ENCODE peak calls at places on chromosomes 6 and 20, in four cellular contexts. R, D, W and Z are unnamed samples.

GRCh38 chr6:136922680-136922996 is 537 bp downstream of the SLC35D3 start:
- DNase-seq in R (no peak), D (no peak), W (no peak), Z (peak)

GRCh38 chr20:5171074-5171789 is 44.4 kb downstream of the CDS2 start:
- DNase-seq in R (no peak), D (peak), W (no peak), Z (no peak)

GRCh38 chr6:11833626-11834592 is 55.3 kb upstream of the ADTRP start:
- DNase-seq in R (no peak), D (no peak), W (no peak), Z (peak)

GRCh38 chr6:37579444-37580067 is 79.9 kb upstream of the CCDC167 start:
- DNase-seq in R (no peak), D (no peak), W (no peak), Z (no peak)

GRCh38 chr20:25056601-25057233 is 1.2 kb downstream of the ACSS1 start:
- DNase-seq in R (no peak), D (no peak), W (peak), Z (no peak)

GRCh38 chr20:15673206-15673605 is 900.0 kb downstream of the KIF16B start:
- DNase-seq in R (no peak), D (no peak), W (no peak), Z (no peak)

GRCh38 chr20:22333885-22334545 is 250.4 kb downstream of the FOXA2 start:
- DNase-seq in R (peak), D (peak), W (no peak), Z (peak)

GRCh38 chr6:169950558-169950957 is 199.1 kb downstream of the ERMARD start:
- DNase-seq in R (no peak), D (no peak), W (no peak), Z (no peak)

GRCh38 chr20:17223553-17223952 is 3.3 kb upstream of the PCSK2 start:
- DNase-seq in R (no peak), D (no peak), W (no peak), Z (no peak)

GRCh38 chr6:87393026-87393622 is 14.6 kb upstream of the CFAP206 start:
- DNase-seq in R (no peak), D (no peak), W (no peak), Z (peak)

GRCh38 chr20:1293641-1294379 is 27.7 kb downstream of the SNPH start:
- DNase-seq in R (no peak), D (no peak), W (peak), Z (no peak)

GRCh38 chr6:12314751-12315150 is 24.6 kb downstream of the EDN1 start:
- DNase-seq in R (no peak), D (no peak), W (no peak), Z (no peak)

GRCh38 chr20:42483694-42484303 is 705.9 kb downstream of the PTPRT start:
- DNase-seq in R (no peak), D (peak), W (no peak), Z (no peak)

GRCh38 chr6:44043036-44043478 is 84.2 kb downstream of the MRPL14 start:
- DNase-seq in R (no peak), D (no peak), W (peak), Z (no peak)

GRCh38 chr20:17648782-17649730 is 33.0 kb downstream of the RRBP1 start:
- DNase-seq in R (no peak), D (no peak), W (peak), Z (peak)

GRCh38 chr20:44811150-44811685 is 872 bp upstream of the RIMS4 start:
- DNase-seq in R (no peak), D (no peak), W (no peak), Z (no peak)

GRCh38 chr20:35831029-35831428 is 59.2 kb downstream of the PHF20 start:
- DNase-seq in R (no peak), D (no peak), W (no peak), Z (no peak)

GRCh38 chr6:136334465-136334846 is 44.8 kb upstream of the BCLAF1 start:
- DNase-seq in R (no peak), D (no peak), W (no peak), Z (no peak)

GRCh38 chr20:40564997-40565680 is 123.9 kb downstream of the MAFB start:
- DNase-seq in R (no peak), D (no peak), W (no peak), Z (no peak)

GRCh38 chr6:166343157-166343502 is 785 bp upstream of the SFT2D1 start:
- DNase-seq in R (no peak), D (no peak), W (no peak), Z (no peak)
- TF ChIP-seq CTCF in R (no peak), D (no peak), W (no peak), Z (no peak)

DNA sequence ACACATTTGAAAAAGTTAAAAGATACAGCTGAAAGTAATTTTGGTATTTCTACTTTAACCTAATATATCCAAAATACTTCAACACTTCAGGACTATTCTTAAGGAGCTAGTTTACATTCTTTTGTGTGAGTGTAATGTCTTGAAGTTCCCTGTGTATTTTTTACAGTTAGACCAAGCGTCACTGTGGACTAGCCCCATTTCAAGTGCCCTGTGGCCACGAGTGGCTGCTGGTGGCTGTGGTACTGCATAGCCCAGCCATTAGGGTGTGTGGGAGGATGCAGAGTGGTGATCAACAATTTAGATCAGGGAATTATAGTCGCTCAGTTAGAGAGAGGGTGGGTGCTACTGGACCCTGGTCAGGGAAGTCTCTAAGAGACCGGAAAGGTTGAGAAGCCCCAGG is 878 bp upstream of the CST5 start:
- DNase-seq in R (no peak), D (no peak), W (no peak), Z (no peak)
- TF ChIP-seq CTCF in R (no peak), D (no peak), W (no peak), Z (no peak)

GRCh38 chr6:20413826-20414225 is 12.1 kb downstream of the E2F3 start:
- DNase-seq in R (no peak), D (no peak), W (no peak), Z (no peak)
- TF ChIP-seq CTCF in R (no peak), D (no peak), W (no peak), Z (no peak)

GRCh38 chr6:122372647-122373046 is 26.8 kb upstream of the HSF2 start:
- DNase-seq in R (no peak), D (no peak), W (no peak), Z (no peak)
- TF ChIP-seq CTCF in R (peak), D (no peak), W (no peak), Z (no peak)

GRCh38 chr20:57709823-57710799 is at the start of gene PMEPA1:
- DNase-seq in R (peak), D (peak), W (peak), Z (peak)
- TF ChIP-seq CTCF in R (no peak), D (no peak), W (no peak), Z (no peak)

GRCh38 chr6:105364243-105364642 is 38.6 kb downstream of the PREP start:
- DNase-seq in R (no peak), D (no peak), W (no peak), Z (no peak)

GRCh38 chr6:105369145-105369544 is 33.7 kb downstream of the PREP start:
- DNase-seq in R (no peak), D (no peak), W (no peak), Z (no peak)

GRCh38 chr6:105359419-105360366 is 43.2 kb downstream of the PREP start:
- DNase-seq in R (no peak), D (no peak), W (no peak), Z (no peak)

DNA sequence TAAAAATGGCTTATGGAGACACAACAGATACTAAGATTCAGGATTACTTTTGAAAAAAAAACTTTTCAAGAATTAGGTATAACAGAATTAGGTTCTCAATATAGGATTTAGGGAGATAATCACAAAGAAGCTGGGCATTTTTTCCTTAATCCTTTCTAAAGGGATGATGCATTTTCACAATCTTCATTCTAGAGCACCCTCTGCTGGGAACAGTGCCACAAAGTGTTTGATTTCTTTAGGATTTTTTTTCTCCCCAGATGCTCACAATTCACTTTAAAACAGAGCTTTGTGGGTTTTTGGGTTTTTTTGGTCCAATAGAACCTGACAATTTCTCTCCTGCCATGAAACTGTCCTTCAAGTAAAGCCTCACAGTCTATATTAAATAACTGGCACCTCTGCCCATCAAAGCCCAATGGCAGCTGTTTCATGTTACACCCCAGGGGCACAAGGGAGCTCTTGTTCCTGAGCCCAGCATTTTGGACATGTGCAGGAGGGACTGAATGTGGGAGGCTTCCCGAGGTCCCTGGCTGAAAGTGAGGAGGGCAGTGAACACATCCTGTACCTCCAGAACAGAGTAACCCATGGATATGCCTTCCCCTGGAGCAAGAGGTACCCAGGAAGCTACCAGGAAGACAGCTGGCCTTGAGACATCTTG is 39.7 kb downstream of the PREP start:
- DNase-seq in R (no peak), D (no peak), W (no peak), Z (no peak)
- TF ChIP-seq CTCF in R (peak), D (no peak), W (no peak), Z (no peak)

GRCh38 chr6:131923356-131923755 is 27.8 kb downstream of the CCN2 start:
- DNase-seq in R (peak), D (peak), W (peak), Z (no peak)
- TF ChIP-seq CTCF in R (peak), D (peak), W (peak), Z (peak)